ENCODE peak calls at places on chromosomes 7 and 10, in ten cellular contexts. B is upper lobe of right lung, J is GM12865, U is GM13976, P is heart right ventricle, L is lower lobe of right lung, F is left ventricle myocardium inferior, Q is neural crest cell, M is choroid plexus epithelial cell, N is kidney. T is an unnamed sample.

GRCh38 chr10:113525713-113526112 is 27.1 kb upstream of the HABP2 start:
- DNase-seq in N (no peak), P (no peak), F (no peak), U (no peak), L (no peak), Q (no peak), B (no peak), J (no peak), M (no peak), T (no peak)

GRCh38 chr10:42690449-42691360 is 52.3 kb upstream of the ZNF33B start:
- DNase-seq in N (no peak), U (peak), F (no peak), P (no peak), B (peak), Q (no peak), L (no peak), M (no peak), J (no peak), T (no peak)

GRCh38 chr7:131100357-131101054 is 227.2 kb upstream of the MKLN1 start:
- DNase-seq in N (no peak), L (no peak), U (no peak), M (no peak), Q (no peak), J (peak), F (no peak), B (no peak), P (no peak), T (no peak)

GRCh38 chr7:816751-817671 is 15.3 kb upstream of the SUN1 start:
- DNase-seq in Q (no peak), M (no peak), U (peak), N (peak), L (peak), J (peak), F (no peak), B (peak), P (peak), T (peak)

GRCh38 chr10:5888843-5889623 is 660 bp downstream of the ANKRD16 start:
- DNase-seq in N (peak), P (peak), B (peak), Q (peak), F (peak), J (peak), U (peak), L (peak), M (peak), T (peak)

GRCh38 chr7:33806284-33807157 is 98.8 kb upstream of the BMPER start:
- DNase-seq in B (no peak), F (peak), M (peak), P (peak), U (no peak), N (no peak), J (no peak), L (no peak), Q (no peak), T (no peak)

GRCh38 chr10:51892965-51893658 is 193.7 kb upstream of the CSTF2T start:
- DNase-seq in L (no peak), B (no peak), U (no peak), P (no peak), M (peak), Q (peak), N (no peak), J (peak), F (no peak), T (peak)

GRCh38 chr10:74103560-74104248 is 46.9 kb downstream of the AP3M1 start:
- DNase-seq in P (no peak), U (peak), N (no peak), J (peak), L (no peak), B (no peak), M (peak), Q (no peak), F (no peak), T (peak)

GRCh38 chr10:97361050-97361901 is 26.7 kb upstream of the FRAT2 start:
- DNase-seq in Q (no peak), J (no peak), F (no peak), L (no peak), P (no peak), U (no peak), M (no peak), B (no peak), N (no peak), T (no peak)

GRCh38 chr7:149669121-149669818 is 104.1 kb downstream of the ZNF467 start:
- DNase-seq in F (no peak), B (no peak), Q (no peak), P (no peak), M (peak), J (peak), N (no peak), U (peak), L (no peak), T (no peak)

GRCh38 chr7:98315318-98315993 is 34.0 kb downstream of the BRI3 start:
- DNase-seq in Q (no peak), M (no peak), B (no peak), J (peak), N (no peak), F (no peak), U (peak), P (no peak), L (no peak), T (peak)

GRCh38 chr7:76016191-76016947 is 22.0 kb upstream of the TMEM120A start:
- DNase-seq in N (no peak), J (no peak), Q (no peak), L (no peak), F (no peak), P (no peak), M (peak), B (no peak), U (no peak), T (no peak)

GRCh38 chr7:94212160-94212559 is 182.5 kb upstream of the COL1A2 start:
- DNase-seq in N (no peak), Q (no peak), P (no peak), L (no peak), B (no peak), F (no peak), M (no peak), U (no peak), J (no peak), T (no peak)

GRCh38 chr7:128031901-128032604 is 816 bp upstream of the LRRC4 start:
- DNase-seq in B (peak), M (peak), N (peak), Q (peak), J (peak), L (peak), U (peak), F (peak), P (peak), T (peak)

GRCh38 chr10:107589081-107589480 is 424.6 kb upstream of the SORCS1 start:
- DNase-seq in Q (no peak), M (peak), L (no peak), J (no peak), U (no peak), P (no peak), F (no peak), N (no peak), B (no peak), T (no peak)

GRCh38 chr10:18235477-18235876 is 95.3 kb downstream of the CACNB2 start:
- DNase-seq in M (no peak), B (no peak), F (no peak), J (no peak), L (no peak), Q (no peak), U (no peak), P (no peak), N (no peak), T (no peak)

GRCh38 chr10:18229839-18230238 is 89.6 kb downstream of the CACNB2 start:
- DNase-seq in P (no peak), M (peak), Q (no peak), N (no peak), B (no peak), U (no peak), J (no peak), L (no peak), F (no peak), T (no peak)

GRCh38 chr10:18230794-18231193 is 90.6 kb downstream of the CACNB2 start:
- DNase-seq in N (no peak), U (no peak), Q (no peak), J (no peak), F (no peak), P (no peak), L (no peak), M (peak), B (no peak), T (no peak)

GRCh38 chr10:18231480-18231879 is 91.3 kb downstream of the CACNB2 start:
- DNase-seq in F (no peak), P (no peak), M (no peak), L (no peak), U (no peak), J (no peak), N (no peak), Q (no peak), B (no peak), T (no peak)

GRCh38 chr10:18233775-18234174 is 93.6 kb downstream of the CACNB2 start:
- DNase-seq in Q (no peak), M (peak), U (no peak), F (peak), L (no peak), J (peak), B (no peak), N (no peak), P (peak), T (no peak)
- TF ChIP-seq CTCF in Q (peak), M (peak), U (no peak), F (peak), L (no peak), J (peak), B (no peak), N (no peak), P (no peak), T (no peak)

GRCh38 chr10:31947144-31947926 is 18.7 kb upstream of the ARHGAP12 start:
- DNase-seq in B (no peak), N (no peak), P (no peak), M (peak), J (peak), L (no peak), Q (no peak), U (no peak), F (no peak), T (no peak)
- TF ChIP-seq CTCF in B (peak), N (peak), P (no peak), M (peak), J (peak), L (peak), Q (peak), U (no peak), F (peak), T (no peak)

GRCh38 chr10:119725550-119726290 is at the start of gene INPP5F:
- DNase-seq in F (peak), Q (peak), B (peak), N (peak), U (peak), M (peak), L (peak), J (peak), P (peak), T (peak)
- TF ChIP-seq CTCF in F (peak), Q (peak), B (peak), N (peak), U (peak), M (no peak), L (peak), J (peak), P (no peak), T (peak)

DNA sequence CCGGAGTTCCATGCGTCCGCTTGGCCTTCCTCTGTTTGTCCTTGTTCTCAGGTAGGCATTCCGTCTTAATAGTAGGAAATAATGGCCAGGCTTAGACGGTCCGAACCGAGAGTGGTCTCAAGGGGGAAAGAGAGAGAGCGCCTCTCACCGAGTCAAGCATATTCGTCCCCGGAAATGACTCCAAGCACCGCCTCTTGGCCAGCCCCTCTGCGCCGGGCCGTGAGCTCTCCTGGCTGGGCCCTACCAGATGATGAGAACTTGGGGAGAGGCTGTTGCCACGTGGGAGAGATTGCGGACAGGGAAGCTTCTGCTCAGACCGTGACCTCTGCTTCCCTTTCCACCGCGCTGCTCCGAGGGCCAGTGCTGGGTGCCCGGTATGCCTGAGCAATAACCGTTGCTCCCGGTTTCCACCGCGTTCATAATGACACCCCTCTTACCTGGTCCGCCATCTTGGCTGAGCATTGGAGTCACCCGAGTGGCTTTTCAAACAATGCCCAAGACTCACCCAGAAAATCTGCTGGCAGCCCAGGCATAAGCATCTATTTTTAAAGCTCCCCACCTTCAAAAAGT is 251.1 kb upstream of the SHH start:
- DNase-seq in B (no peak), F (no peak), Q (no peak), P (no peak), L (no peak), N (no peak), J (no peak), M (no peak), U (no peak), T (no peak)
- TF ChIP-seq CTCF in B (no peak), F (no peak), Q (no peak), P (no peak), L (no peak), N (no peak), J (no peak), M (no peak), U (no peak), T (no peak)

GRCh38 chr7:35261476-35262285 is 7.8 kb upstream of the TBX20 start:
- DNase-seq in M (no peak), P (peak), J (no peak), L (no peak), U (no peak), B (no peak), Q (no peak), F (peak), N (peak), T (no peak)
- TF ChIP-seq CTCF in M (no peak), P (no peak), J (no peak), L (no peak), U (no peak), B (no peak), Q (peak), F (peak), N (no peak), T (no peak)

GRCh38 chr10:58638406-58638805 is 125.7 kb downstream of the BICC1 start:
- DNase-seq in B (no peak), U (no peak), N (no peak), F (no peak), L (no peak), Q (no peak), J (no peak), P (no peak), M (peak), T (no peak)

GRCh38 chr10:58641708-58642107 is 129.0 kb downstream of the BICC1 start:
- DNase-seq in L (no peak), M (peak), Q (no peak), P (no peak), U (no peak), J (no peak), F (no peak), B (no peak), N (no peak), T (no peak)

GRCh38 chr10:58643029-58643428 is 130.4 kb downstream of the BICC1 start:
- DNase-seq in N (no peak), L (no peak), B (no peak), U (no peak), J (no peak), F (no peak), M (no peak), P (no peak), Q (no peak), T (no peak)

GRCh38 chr10:58642283-58642682 is 129.6 kb downstream of the BICC1 start:
- DNase-seq in N (no peak), L (no peak), F (no peak), U (no peak), B (no peak), P (no peak), Q (no peak), J (no peak), M (no peak), T (no peak)

DNA sequence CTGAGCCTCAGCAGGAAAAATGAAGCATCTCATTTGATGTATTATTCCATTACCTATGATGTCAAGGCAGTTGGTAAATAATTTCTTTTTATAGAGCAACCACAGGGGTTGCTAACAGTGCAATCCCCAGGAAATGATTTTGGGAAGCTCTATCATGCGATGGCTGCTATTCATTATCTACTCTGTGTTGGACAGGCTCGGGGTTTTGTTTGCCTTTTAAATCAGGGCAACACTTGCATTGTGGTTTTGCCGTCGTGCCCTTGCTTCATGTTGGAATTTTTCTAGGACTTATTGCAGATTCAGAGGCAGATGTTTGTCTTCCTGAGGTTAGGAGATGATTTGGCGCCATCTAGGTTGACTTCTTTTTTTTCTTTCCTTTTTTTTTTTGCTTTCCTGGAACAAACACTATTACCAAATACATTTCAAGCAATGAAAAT is 128.4 kb downstream of the BICC1 start:
- DNase-seq in P (no peak), U (no peak), F (no peak), B (no peak), M (peak), N (no peak), L (no peak), Q (no peak), J (no peak), T (no peak)
- TF ChIP-seq CTCF in P (no peak), U (no peak), F (peak), B (no peak), M (peak), N (no peak), L (peak), Q (peak), J (no peak), T (no peak)

DNA sequence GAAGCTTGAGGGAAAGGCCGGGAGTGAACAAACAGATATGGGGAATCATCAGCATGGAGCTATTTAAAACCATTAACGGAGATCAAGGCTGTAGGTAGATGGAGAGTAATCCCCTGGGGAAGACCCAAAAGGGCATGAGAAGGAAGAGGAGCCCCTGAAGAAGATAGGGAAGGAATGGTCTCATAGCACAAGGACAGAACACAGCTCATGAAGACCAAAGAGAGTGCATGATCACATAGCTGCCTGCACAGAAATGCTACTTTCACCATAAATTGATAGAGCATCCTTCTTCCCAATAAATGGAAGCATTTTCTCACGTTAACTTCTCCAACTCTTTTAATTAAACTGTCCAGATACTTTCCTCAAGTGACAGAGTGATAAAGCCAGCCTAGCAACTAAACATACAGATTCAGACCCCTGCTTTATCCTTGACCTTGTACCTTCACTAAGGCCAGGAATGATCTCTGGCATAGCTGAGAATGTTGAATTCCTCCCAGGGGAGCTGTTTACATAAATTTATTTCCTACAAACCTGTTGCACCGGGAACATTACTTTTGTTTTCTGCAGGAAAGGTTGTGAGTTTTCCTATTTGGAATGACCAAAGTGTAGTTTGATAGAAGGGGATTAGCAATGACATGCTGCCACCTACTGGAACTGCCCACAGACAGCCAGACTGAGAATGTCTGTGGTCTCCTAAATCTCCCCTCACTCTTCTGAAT is 110.8 kb upstream of the LRGUK start:
- DNase-seq in L (no peak), J (peak), P (no peak), N (no peak), Q (peak), M (peak), U (peak), B (no peak), F (no peak), T (peak)
- TF ChIP-seq CTCF in L (peak), J (peak), P (peak), N (peak), Q (peak), M (peak), U (peak), B (peak), F (peak), T (peak)

GRCh38 chr10:70379581-70380176 is 2.7 kb downstream of the LRRC20 start:
- DNase-seq in N (no peak), J (peak), M (peak), Q (no peak), F (no peak), B (no peak), U (peak), P (no peak), L (no peak), T (peak)
- TF ChIP-seq CTCF in N (peak), J (peak), M (peak), Q (peak), F (peak), B (peak), U (peak), P (peak), L (peak), T (peak)

GRCh38 chr7:29807179-29807841 is 1.0 kb downstream of the WIPF3 start:
- DNase-seq in P (peak), L (no peak), U (peak), M (no peak), F (peak), J (no peak), B (no peak), Q (peak), N (peak), T (no peak)
- TF ChIP-seq CTCF in P (peak), L (no peak), U (no peak), M (no peak), F (peak), J (no peak), B (no peak), Q (peak), N (no peak), T (no peak)

T was measured in GM20000.